ENCODE peak calls at places on chromosomes 5 and 9, in eight cellular contexts. T, C, M, H, Y, X, L and Q are unnamed samples.
A peak's percentile ranks its signal among the peaks of the same experiment; 100 is the strongest.

GRCh38 chr9:19028835-19029451 is 4.1 kb downstream of the SAXO1 start:
- DNase-seq in L (peak; percentile 82), Y (peak; percentile 50), H (no peak), X (peak; percentile 47), T (peak; percentile 5), C (no peak), M (peak; percentile 40), Q (peak; percentile 88)

GRCh38 chr5:127924606-127925005 is 159.0 kb upstream of the SLC12A2 start:
- DNase-seq in Y (no peak), T (no peak), C (no peak), M (no peak), X (no peak), H (no peak), L (no peak), Q (no peak)

GRCh38 chr5:88244686-88245085 is 24.0 kb downstream of the TMEM161B start:
- DNase-seq in L (no peak), M (peak; percentile 29), H (no peak), X (no peak), C (no peak), T (no peak), Y (no peak), Q (no peak)

GRCh38 chr9:93060746-93061259 is 2.3 kb downstream of the SUSD3 start:
- DNase-seq in H (no peak), Y (no peak), X (no peak), C (no peak), M (no peak), T (no peak), L (peak; percentile 56), Q (no peak)

GRCh38 chr9:87684627-87685204 is 41.2 kb upstream of the CTSL start:
- DNase-seq in H (peak; percentile 56), Y (peak; percentile 16), X (no peak), M (peak; percentile 46), L (peak; percentile 36), C (no peak), T (peak; percentile 27), Q (peak; percentile 91)

GRCh38 chr9:112866662-112867274 is 23.9 kb downstream of the SLC46A2 start:
- DNase-seq in H (no peak), L (peak; percentile 86), X (no peak), C (no peak), M (peak; percentile 48), T (peak; percentile 11), Y (peak; percentile 56), Q (peak; percentile 66)

GRCh38 chr9:98708933-98709911 is at the start of gene GABBR2:
- DNase-seq in M (no peak), C (no peak), X (no peak), L (no peak), H (no peak), Y (no peak), T (no peak), Q (peak; percentile 88)

GRCh38 chr5:122835681-122836080 is 9.7 kb upstream of the SNX24 start:
- DNase-seq in C (no peak), X (no peak), Y (no peak), L (peak; percentile 6), M (no peak), T (no peak), H (no peak), Q (no peak)

GRCh38 chr9:121637441-121638222 is 13.8 kb upstream of the DAB2IP start:
- DNase-seq in T (no peak), M (peak; percentile 55), X (no peak), H (peak; percentile 75), C (no peak), Y (peak; percentile 49), L (peak; percentile 58), Q (no peak)

GRCh38 chr5:133844836-133845235 is 123.6 kb downstream of the C5orf15 start:
- DNase-seq in L (no peak), Y (no peak), C (no peak), X (no peak), H (no peak), M (peak; percentile 79), T (no peak), Q (no peak)

GRCh38 chr5:15103864-15104263 is 232.3 kb upstream of the ANKH start:
- DNase-seq in T (no peak), H (no peak), L (no peak), M (no peak), Y (no peak), X (no peak), C (no peak), Q (no peak)

GRCh38 chr5:7970816-7971215 is 101.9 kb downstream of the MTRR start:
- DNase-seq in Y (no peak), X (no peak), T (no peak), M (no peak), L (no peak), C (no peak), H (no peak), Q (no peak)

GRCh38 chr9:23559522-23559921 is 266.5 kb downstream of the ELAVL2 start:
- DNase-seq in X (no peak), H (no peak), L (no peak), M (no peak), T (no peak), C (no peak), Y (no peak), Q (no peak)

GRCh38 chr9:129722913-129723312 is 29.9 kb downstream of the PTGES start:
- DNase-seq in Y (no peak), T (no peak), M (no peak), C (no peak), H (no peak), L (no peak), X (no peak), Q (no peak)

GRCh38 chr5:96509313-96509712 is 76.3 kb upstream of the PCSK1 start:
- DNase-seq in H (no peak), X (no peak), M (peak; percentile 15), C (no peak), Y (no peak), L (peak; percentile 37), T (no peak), Q (no peak)

GRCh38 chr9:94899464-94900221 is 173.1 kb downstream of the AOPEP start:
- DNase-seq in Y (no peak), M (no peak), T (no peak), L (no peak), H (no peak), C (no peak), X (no peak), Q (no peak)

GRCh38 chr5:74567351-74567870 is 73.1 kb downstream of the ENC1 start:
- DNase-seq in L (no peak), M (no peak), Y (no peak), C (no peak), X (no peak), H (no peak), T (no peak), Q (no peak)

GRCh38 chr5:64505769-64506566 is at the start of gene RGS7BP:
- DNase-seq in H (peak; percentile 63), C (no peak), X (peak; percentile 59), T (peak; percentile 3), L (peak; percentile 47), Y (peak; percentile 9), M (peak; percentile 22), Q (peak; percentile 77)

GRCh38 chr5:64509798-64510197 is 4.0 kb downstream of the RGS7BP start:
- DNase-seq in C (no peak), Y (no peak), L (no peak), X (no peak), M (no peak), H (no peak), T (no peak), Q (no peak)

GRCh38 chr5:64502181-64502580 is 3.6 kb upstream of the RGS7BP start:
- DNase-seq in T (no peak), L (no peak), X (no peak), Y (no peak), C (no peak), H (no peak), M (no peak), Q (peak; percentile 22)

GRCh38 chr5:64506567-64507321 is 929 bp downstream of the RGS7BP start:
- DNase-seq in L (no peak), C (no peak), M (no peak), T (no peak), X (no peak), Y (no peak), H (no peak), Q (peak; percentile 67)
- H3K4me3 ChIP-seq in L (peak overlapping the region; percentile 17), C (no peak overlapping the region), M (peak overlapping the region; percentile 40), T (no peak overlapping the region), X (peak overlapping the region; percentile 73), Y (no peak overlapping the region), H (peak overlapping the region; percentile 78), Q (peak overlapping the region; percentile 72)

GRCh38 chr5:78509884-78510769 is 138.4 kb downstream of the LHFPL2 start:
- DNase-seq in H (peak; percentile 87), M (peak; percentile 43), T (no peak), C (peak; percentile 23), L (no peak), Y (no peak), X (peak; percentile 85), Q (peak; percentile 90)
- H3K4me3 ChIP-seq in H (peak overlapping the region; percentile 70), M (peak overlapping the region; percentile 20), T (no peak overlapping the region), C (peak overlapping the region; percentile 59), L (peak overlapping the region; percentile 43), Y (peak overlapping the region; percentile 29), X (peak overlapping the region; percentile 60), Q (peak overlapping the region; percentile 35)

GRCh38 chr5:893711-894110 is 1.0 kb downstream of the TRIP13 start:
- DNase-seq in L (no peak), H (no peak), C (no peak), X (no peak), M (no peak), T (no peak), Y (no peak), Q (no peak)

GRCh38 chr5:891117-891836 is 1.3 kb downstream of the BRD9 start:
- DNase-seq in X (no peak), H (no peak), Y (no peak), C (no peak), L (peak; percentile 48), T (no peak), M (peak; percentile 75), Q (peak; percentile 89)

GRCh38 chr5:892390-893136 is at the start of the genes BRD9 and TRIP13:
- DNase-seq in T (peak; percentile 80), L (peak; percentile 77), X (peak; percentile 87), M (peak; percentile 75), C (peak; percentile 78), Y (peak; percentile 76), H (peak; percentile 93), Q (peak; percentile 99)

GRCh38 chr5:893137-893506 is 438 bp downstream of the TRIP13 start:
- DNase-seq in L (no peak), C (no peak), H (no peak), Y (no peak), M (no peak), X (no peak), T (no peak), Q (peak; percentile 88)

DNA sequence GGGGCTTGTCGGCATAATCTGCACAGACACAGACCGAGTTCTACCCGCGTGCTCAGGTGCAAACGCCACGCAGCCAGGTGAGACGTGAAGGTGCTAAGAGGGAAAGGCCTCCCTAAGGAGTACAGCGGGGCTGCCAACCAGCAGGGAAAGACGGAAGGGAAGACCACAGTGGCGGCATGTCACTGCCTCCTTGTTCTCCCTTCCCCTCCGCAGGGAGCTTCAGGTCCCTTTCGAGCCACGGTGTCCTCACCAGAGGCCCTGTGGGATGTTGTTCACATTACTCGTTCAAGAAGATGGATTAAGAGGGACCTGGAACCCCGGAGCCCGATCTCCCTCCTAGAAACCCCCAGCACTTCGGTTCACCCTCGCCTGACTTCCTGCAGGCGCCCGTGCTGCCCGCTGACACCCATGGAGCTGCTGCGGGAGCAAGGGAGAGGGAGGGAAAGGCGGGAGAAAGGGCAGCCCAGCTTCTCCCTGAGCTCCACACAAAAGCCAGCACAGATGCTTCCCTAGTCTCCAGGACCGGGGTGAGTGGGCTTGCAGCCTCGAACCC is 688 bp downstream of the BRD9 start:
- DNase-seq in L (peak; percentile 28), Y (peak; percentile 18), M (peak; percentile 19), X (no peak), T (peak; percentile 68), C (no peak), H (no peak), Q (no peak)
- H3K4me3 ChIP-seq in L (peak overlapping the region; percentile 91), Y (peak overlapping the region; percentile 93), M (peak overlapping the region; percentile 75), X (peak overlapping the region; percentile 87), T (peak overlapping the region; percentile 96), C (peak overlapping the region; percentile 87), H (peak overlapping the region; percentile 87), Q (peak overlapping the region; percentile 92)

GRCh38 chr5:143319437-143320302 is 83.8 kb downstream of the NR3C1 start:
- DNase-seq in T (no peak), M (no peak), C (no peak), X (no peak), H (no peak), L (no peak), Y (no peak), Q (no peak)
- H3K4me3 ChIP-seq in T (no peak overlapping the region), M (no peak overlapping the region), C (no peak overlapping the region), X (no peak overlapping the region), H (no peak overlapping the region), L (no peak overlapping the region), Y (no peak overlapping the region), Q (no peak overlapping the region)